ENCODE peak calls at places on chromosome X, in four cellular contexts. K is CD8-positive, alpha-beta memory T cell; Q is PC-3; A is H9. B is an unnamed sample. For H3K4me1, the result is how much of the 10 kb centered on the place peaks cover.

GRCh38 chrX:72280210-72280882 is 3.3 kb upstream of the RPS4X start:
- DNase-seq in K (no peak), Q (peak), A (no peak), B (no peak)

GRCh38 chrX:46310815-46311497 is 234.3 kb downstream of the ZNF674 start:
- DNase-seq in K (no peak), Q (no peak), A (no peak), B (no peak)

GRCh38 chrX:151902813-151903591 is 9.7 kb upstream of the MAGEA4 start:
- DNase-seq in K (no peak), Q (peak), A (no peak), B (peak)

GRCh38 chrX:140913802-140914501 is 88.4 kb upstream of the SPANXB1 start:
- DNase-seq in K (no peak), Q (no peak), A (no peak), B (no peak)

GRCh38 chrX:151488677-151489076 is 74.8 kb upstream of the PASD1 start:
- DNase-seq in K (no peak), Q (no peak), A (peak), B (peak)

GRCh38 chrX:32116047-32116446 is 1044.2 kb upstream of the FTHL17 start:
- DNase-seq in K (no peak), Q (no peak), A (no peak), B (peak)

GRCh38 chrX:97685753-97686152 is 802.0 kb downstream of the RPA4 start:
- DNase-seq in K (no peak), Q (peak), A (no peak), B (peak)

GRCh38 chrX:53190363-53190960 is 34.5 kb downstream of the KDM5C start:
- DNase-seq in K (no peak), Q (no peak), A (peak), B (peak)

GRCh38 chrX:137428777-137429564 is 137.0 kb upstream of the ZIC3 start:
- DNase-seq in K (no peak), Q (no peak), A (peak), B (peak)

GRCh38 chrX:30910124-30910860 is 21.2 kb upstream of the TAB3 start:
- DNase-seq in K (no peak), Q (no peak), A (no peak), B (peak)

GRCh38 chrX:40543661-40544328 is 37.0 kb upstream of the ATP6AP2 start:
- DNase-seq in K (peak), Q (peak), A (no peak), B (peak)

GRCh38 chrX:22952011-22952410 is 47.7 kb upstream of the DDX53 start:
- DNase-seq in K (no peak), Q (peak), A (no peak), B (peak)

GRCh38 chrX:137166591-137166990 is 132.8 kb upstream of the GPR101 start:
- DNase-seq in K (no peak), Q (peak), A (peak), B (peak)

GRCh38 chrX:41922694-41923171 is 621 bp downstream of the CASK start:
- DNase-seq in K (peak), Q (peak), A (peak), B (peak)

GRCh38 chrX:134883134-134883700 is 107.6 kb upstream of the SMIM10 start:
- DNase-seq in K (no peak), Q (peak), A (no peak), B (no peak)

GRCh38 chrX:8314881-8315280 is 143.8 kb upstream of the VCX2 start:
- DNase-seq in K (no peak), Q (no peak), A (no peak), B (no peak)

GRCh38 chrX:49073641-49074575 is at the start of gene PRAF2:
- DNase-seq in K (peak), Q (no peak), A (peak), B (peak)

GRCh38 chrX:48831136-48831908 is 4.1 kb downstream of the PCSK1N start:
- DNase-seq in K (no peak), Q (no peak), A (no peak), B (no peak)

GRCh38 chrX:40055495-40055894 is 42.3 kb downstream of the BCOR start:
- DNase-seq in K (no peak), Q (peak), A (no peak), B (no peak)

GRCh38 chrX:135168533-135168932 is 2.7 kb downstream of the CT55 start:
- DNase-seq in K (no peak), Q (no peak), A (no peak), B (no peak)

GRCh38 chrX:150990910-150991309 is 7.8 kb downstream of the HMGB3 start:
- DNase-seq in K (no peak), Q (no peak), A (no peak), B (peak)

DNA sequence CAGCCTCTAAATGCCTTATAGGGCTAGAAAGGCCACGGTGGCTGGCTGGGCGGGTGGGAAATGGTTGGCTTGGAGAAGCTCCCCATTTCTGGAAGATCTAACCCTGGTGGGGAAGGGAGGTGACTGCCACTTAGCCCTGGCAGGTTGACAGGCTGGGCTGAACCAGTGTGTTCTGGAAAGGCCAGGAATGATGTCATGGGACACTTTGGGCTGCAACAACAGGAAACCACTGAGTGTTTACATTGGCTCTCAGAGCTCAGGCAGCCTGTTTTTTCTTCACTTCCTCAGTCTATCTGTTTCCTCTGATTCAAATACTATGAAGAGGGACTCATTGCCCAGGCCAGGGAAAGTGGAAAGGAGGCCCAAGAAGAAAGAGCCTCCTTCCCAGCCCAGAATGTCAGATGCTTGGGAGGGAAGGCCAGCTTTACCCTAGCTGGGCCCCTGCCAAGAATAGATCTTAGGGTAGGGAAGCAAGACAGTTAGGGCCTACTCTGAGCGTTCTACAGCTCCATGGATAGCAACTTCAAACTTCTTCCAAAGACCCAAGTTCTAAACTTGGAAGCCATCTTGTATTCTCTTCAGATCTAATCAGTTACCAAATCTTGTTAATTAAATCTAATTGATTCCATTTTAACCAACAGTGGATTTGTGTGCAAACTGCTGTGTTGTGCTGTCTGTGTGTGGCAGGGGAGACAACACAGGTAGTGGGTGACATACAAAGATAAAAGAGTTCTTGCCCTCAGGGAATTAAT is 65.7 kb upstream of the MSN start:
- DNase-seq in K (peak), Q (peak), A (no peak), B (peak)
- H3K4me1 ChIP-seq in K (half or more), Q (under half), A (under half), B (under half)

GRCh38 chrX:153704021-153704526 is 16.3 kb downstream of the SLC6A8 start:
- DNase-seq in K (no peak), Q (no peak), A (no peak), B (no peak)
- H3K4me1 ChIP-seq in K (under half), Q (under half), A (under half), B (under half)

GRCh38 chrX:10235851-10236250 is 79.1 kb downstream of the CLCN4 start:
- DNase-seq in K (no peak), Q (no peak), A (no peak), B (no peak)

GRCh38 chrX:10233696-10234095 is 76.9 kb downstream of the CLCN4 start:
- DNase-seq in K (no peak), Q (no peak), A (no peak), B (no peak)

GRCh38 chrX:10231461-10231860 is 74.7 kb downstream of the CLCN4 start:
- DNase-seq in K (no peak), Q (peak), A (no peak), B (no peak)

GRCh38 chrX:10233173-10233572 is 76.4 kb downstream of the CLCN4 start:
- DNase-seq in K (no peak), Q (no peak), A (no peak), B (no peak)

DNA sequence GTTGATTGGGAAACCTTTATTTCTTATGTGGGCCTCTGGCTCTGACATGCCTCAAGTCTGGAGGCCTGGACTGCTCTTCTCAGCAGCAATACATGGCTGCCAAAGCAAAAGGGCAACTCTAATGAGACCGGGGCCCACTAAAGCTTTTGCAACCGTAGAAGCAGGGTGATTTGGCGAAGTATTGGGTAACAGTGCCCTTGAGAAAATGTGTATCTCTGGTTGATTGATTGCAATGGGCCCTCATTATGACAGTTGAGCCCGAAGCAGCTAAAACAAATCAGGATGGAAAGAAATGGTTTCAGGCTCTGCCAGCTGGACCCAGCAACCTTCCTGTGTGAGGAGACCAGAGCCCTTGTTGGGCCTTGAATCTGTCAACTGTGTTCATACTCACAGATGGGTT is 73.4 kb downstream of the CLCN4 start:
- DNase-seq in K (no peak), Q (no peak), A (no peak), B (no peak)
- H3K4me1 ChIP-seq in K (under half), Q (under half), A (under half), B (under half)

GRCh38 chrX:102599084-102599949 is at the start of gene ARMCX5:
- DNase-seq in K (peak), Q (peak), A (peak), B (peak)

GRCh38 chrX:102604327-102604726 is 5.0 kb downstream of the ARMCX5 start:
- DNase-seq in K (no peak), Q (no peak), A (no peak), B (no peak)

GRCh38 chrX:102599950-102600579 is 750 bp downstream of the ARMCX5 start:
- DNase-seq in K (no peak), Q (peak), A (no peak), B (peak)
- H3K4me1 ChIP-seq in K (under half), Q (under half), A (under half), B (under half)

DNA sequence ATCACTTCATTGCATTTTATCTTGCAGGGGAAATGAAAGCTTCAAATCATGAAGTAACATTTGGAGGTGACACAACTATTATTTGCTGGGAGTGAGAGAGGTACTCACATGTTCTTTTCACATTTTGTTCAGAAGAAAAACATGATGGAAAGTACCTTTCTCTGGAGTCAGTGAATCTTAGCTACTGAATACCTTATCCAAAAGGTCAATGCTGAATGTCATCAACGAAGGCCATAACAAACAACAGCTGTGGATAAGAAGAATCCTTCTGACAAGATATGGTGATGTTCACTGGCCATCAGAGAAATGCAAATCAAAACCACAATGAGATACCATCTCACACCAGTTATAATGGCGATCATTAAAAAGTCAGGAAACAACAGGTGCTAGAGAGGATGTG is 36.5 kb upstream of the NUDT10 start:
- DNase-seq in K (no peak), Q (no peak), A (no peak), B (no peak)
- H3K4me1 ChIP-seq in K (under half), Q (under half), A (under half), B (under half)

DNA sequence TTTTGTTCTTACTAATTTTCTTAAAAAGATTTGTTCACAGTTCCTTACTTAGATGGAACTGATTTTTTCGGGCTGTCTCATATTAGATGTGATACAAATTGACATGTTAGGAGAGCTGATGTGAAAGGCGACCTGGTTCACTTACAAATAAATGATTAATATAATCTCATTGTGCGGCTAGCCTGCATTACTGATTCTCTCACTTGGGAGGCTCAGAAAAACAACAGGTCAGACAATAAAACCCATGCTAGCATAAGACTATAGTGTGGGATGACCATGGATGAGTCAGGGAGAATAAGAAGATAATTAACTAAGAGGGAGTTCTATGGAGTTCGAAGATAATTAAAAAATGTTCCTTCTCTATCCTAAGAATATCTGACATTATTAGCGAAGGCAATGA is 40.8 kb downstream of the RTL9 start:
- DNase-seq in K (no peak), Q (no peak), A (no peak), B (no peak)
- H3K4me1 ChIP-seq in K (under half), Q (half or more), A (under half), B (under half)

GRCh38 chrX:13119386-13119785 is 75.0 kb upstream of the FAM9C start:
- DNase-seq in K (no peak), Q (peak), A (no peak), B (no peak)
- H3K4me1 ChIP-seq in K (under half), Q (under half), A (under half), B (under half)

B was measured in mesendoderm.